ENCODE peak calls at places on chromosomes 3 and 15, in five cellular contexts. H is stimulated activated CD4-positive, alpha-beta T cell treated with anti-CD3 and anti-CD28 coated beads, Interleukin-4, amount 100 ng/mL, for 48 hours; O is Right ventricle myocardium inferior; S is sigmoid colon; Q is activated T-cell treated with anti-CD3 and anti-CD28 coated beads, Interleukin-2, amount 50 U/mL, for 1 hour. D is an unnamed sample.

GRCh38 chr3:127706312-127706711 is 33.6 kb downstream of the ABTB1 start:
- DNase-seq in H (no peak), O (no peak), S (peak; percentile 64), Q (no peak), D (no peak)

GRCh38 chr15:73907018-73907394 is 19.3 kb upstream of the LOXL1 start:
- DNase-seq in H (no peak), O (no peak), S (no peak), Q (no peak), D (no peak)

GRCh38 chr15:66178531-66178910 is 75.0 kb downstream of the MEGF11 start:
- DNase-seq in H (no peak), O (no peak), S (peak; percentile 17), Q (no peak), D (no peak)

GRCh38 chr3:32203854-32204253 is 34.6 kb upstream of the CMTM8 start:
- DNase-seq in H (no peak), O (no peak), S (no peak), Q (no peak), D (no peak)

GRCh38 chr3:128319741-128320141 is 146.9 kb downstream of the DNAJB8 start:
- DNase-seq in H (no peak), O (no peak), S (peak; percentile 41), Q (no peak), D (no peak)

GRCh38 chr3:113231827-113232253 is 20.5 kb downstream of the BOC start:
- DNase-seq in H (no peak), O (no peak), S (no peak), Q (no peak), D (no peak)

GRCh38 chr3:131794766-131795381 is 239.9 kb downstream of the CPNE4 start:
- DNase-seq in H (no peak), O (no peak), S (no peak), Q (no peak), D (no peak)

GRCh38 chr3:141448606-141449216 is 38.1 kb upstream of the RASA2 start:
- DNase-seq in H (no peak), O (no peak), S (no peak), Q (no peak), D (no peak)

GRCh38 chr15:95970326-95970725 is 360.2 kb upstream of the NR2F2 start:
- DNase-seq in H (no peak), O (no peak), S (no peak), Q (no peak), D (no peak)

GRCh38 chr3:161264771-161265343 is 43.7 kb downstream of the NMD3 start:
- DNase-seq in H (no peak), O (no peak), S (no peak), Q (no peak), D (no peak)

GRCh38 chr3:4744405-4745239 is 234.6 kb upstream of the BHLHE40 start:
- DNase-seq in H (no peak), O (no peak), S (no peak), Q (no peak), D (no peak)

D was measured in left cardiac atrium.